ENCODE peak calls at places on chromosomes 4 and X, in six cellular contexts. H is spleen, E is HepG2, X is transverse colon, L is suprapubic skin, O is upper lobe of left lung. V is an unnamed sample.

GRCh38 chr4:83362492-83363329 is 28.1 kb upstream of the HPSE start:
- DNase-seq in H (no peak), E (peak; percentile 96), X (peak; percentile 19), L (no peak), O (no peak), V (no peak)

GRCh38 chrX:154380787-154381186 is 1.7 kb downstream of the EMD start:
- DNase-seq in H (peak; percentile 74), E (no peak), X (no peak), L (no peak), O (no peak), V (no peak)

GRCh38 chr4:123585111-123585510 is 188.5 kb downstream of the SPRY1 start:
- DNase-seq in H (no peak), E (no peak), X (no peak), L (no peak), O (no peak), V (no peak)

GRCh38 chrX:129875669-129876068 is 30.3 kb upstream of the UTP14A start:
- DNase-seq in H (no peak), E (no peak), X (no peak), L (no peak), O (no peak), V (no peak)

GRCh38 chrX:15616531-15616930 is 15.8 kb upstream of the ACE2 start:
- DNase-seq in H (no peak), E (no peak), X (no peak), L (no peak), O (no peak), V (no peak)

GRCh38 chr4:8280876-8281440 is 11.4 kb downstream of the HTRA3 start:
- DNase-seq in H (peak; percentile 34), E (no peak), X (no peak), L (peak; percentile 51), O (no peak), V (no peak)

GRCh38 chrX:39456894-39457600 is 640.7 kb downstream of the BCOR start:
- DNase-seq in H (no peak), E (no peak), X (no peak), L (no peak), O (no peak), V (no peak)

GRCh38 chrX:107272431-107272921 is 66.1 kb downstream of the DNAAF6 start:
- DNase-seq in H (no peak), E (no peak), X (no peak), L (no peak), O (no peak), V (no peak)

GRCh38 chr4:8655411-8656184 is 63.0 kb downstream of the CPZ start:
- DNase-seq in H (no peak), E (no peak), X (no peak), L (no peak), O (no peak), V (peak; percentile 15)

GRCh38 chr4:26609398-26609797 is 25.5 kb downstream of the TBC1D19 start:
- DNase-seq in H (no peak), E (no peak), X (no peak), L (no peak), O (no peak), V (no peak)

GRCh38 chr4:110808371-110808878 is 185.5 kb upstream of the PITX2 start:
- DNase-seq in H (no peak), E (no peak), X (peak; percentile 33), L (no peak), O (no peak), V (no peak)

DNA sequence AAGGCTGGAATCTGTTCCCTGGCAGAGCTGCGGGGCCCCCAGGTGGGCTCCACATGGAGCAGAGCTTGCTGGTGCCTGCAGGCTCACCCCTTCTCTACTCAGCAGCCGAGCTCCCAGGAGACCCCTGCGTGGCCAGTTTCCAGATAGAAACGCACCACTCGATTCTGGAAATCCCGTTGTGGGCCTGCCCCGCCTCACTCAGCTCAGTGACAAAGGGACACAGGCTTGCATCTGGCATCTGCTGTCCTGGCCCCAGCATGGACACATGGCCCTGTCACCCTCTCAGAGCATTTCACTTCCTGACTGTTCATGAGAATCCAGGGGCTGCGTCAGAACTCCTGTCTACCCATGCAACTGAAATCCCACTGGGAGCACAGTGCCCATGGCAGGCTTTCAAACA is 20.5 kb upstream of the C4orf50 start:
- DNase-seq in H (no peak), E (no peak), X (no peak), L (no peak), O (no peak), V (no peak)
- H3K27ac ChIP-seq in H (no peak overlapping the region), E (no peak overlapping the region), X (no peak overlapping the region), L (no peak overlapping the region), O (no peak overlapping the region), V (no peak overlapping the region)

DNA sequence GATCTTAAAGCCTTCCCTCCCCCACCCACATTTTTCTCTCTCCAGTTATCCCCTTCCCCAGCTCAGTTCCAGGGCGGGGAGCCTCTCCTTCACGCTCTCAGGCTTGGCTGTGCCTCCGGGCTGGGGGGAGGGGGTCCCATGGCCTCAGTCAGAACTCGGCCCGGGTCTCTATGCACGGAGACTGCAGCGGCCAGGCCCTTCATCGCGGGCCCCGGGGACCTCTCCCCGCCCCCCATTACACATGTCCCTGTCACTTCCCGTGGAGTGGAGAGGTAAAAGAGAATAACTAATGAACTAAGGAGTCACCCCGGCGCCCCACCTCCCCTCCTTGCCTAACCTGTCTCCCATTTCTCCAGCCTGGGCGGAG is 838 bp upstream of the PRICKLE3 start:
- DNase-seq in H (peak; percentile 72), E (no peak), X (no peak), L (no peak), O (no peak), V (no peak)
- H3K4me3 ChIP-seq in H (no peak overlapping the region), E (no peak overlapping the region), X (no peak overlapping the region), L (no peak overlapping the region), O (no peak overlapping the region), V (no peak overlapping the region)

GRCh38 chr4:97558204-97558804 is 585.0 kb downstream of the STPG2 start:
- DNase-seq in H (no peak), E (no peak), X (no peak), L (no peak), O (no peak), V (no peak)
- TF ChIP-seq POLR2AphosphoS5 in H (no peak), E (no peak), X (no peak), L (no peak), O (no peak), V (no peak)

GRCh38 chr4:1573830-1574459 is 110.2 kb downstream of the FAM53A start:
- DNase-seq in H (peak; percentile 54), E (no peak), X (no peak), L (no peak), O (no peak), V (no peak)
- H3K27ac ChIP-seq in H (no peak overlapping the region), E (no peak overlapping the region), X (no peak overlapping the region), L (no peak overlapping the region), O (no peak overlapping the region), V (no peak overlapping the region)

GRCh38 chr4:20252656-20253271 is 1.1 kb downstream of the SLIT2 start:
- DNase-seq in H (peak; percentile 75), E (no peak), X (peak; percentile 11), L (peak; percentile 67), O (peak; percentile 21), V (no peak)

GRCh38 chr4:20253272-20253798 is 1.6 kb downstream of the SLIT2 start:
- DNase-seq in H (no peak), E (no peak), X (no peak), L (no peak), O (no peak), V (no peak)

GRCh38 chr4:20249333-20249732 is 2.4 kb upstream of the SLIT2 start:
- DNase-seq in H (no peak), E (no peak), X (no peak), L (no peak), O (no peak), V (no peak)

GRCh38 chr4:20251796-20252655 is at the start of gene SLIT2:
- DNase-seq in H (peak; percentile 86), E (peak; percentile 47), X (peak; percentile 81), L (peak; percentile 88), O (peak; percentile 64), V (peak; percentile 81)

GRCh38 chr4:20251061-20251795 is 477 bp upstream of the SLIT2 start:
- DNase-seq in H (no peak), E (no peak), X (no peak), L (no peak), O (no peak), V (no peak)
- H3K4me3 ChIP-seq in H (peak overlapping the region; percentile 55), E (peak overlapping the region; percentile 50), X (peak overlapping the region; percentile 58), L (peak overlapping the region; percentile 54), O (peak overlapping the region; percentile 62), V (peak overlapping the region; percentile 66)

GRCh38 chr4:6566582-6567190 is 8.3 kb upstream of the MAN2B2 start:
- DNase-seq in H (no peak), E (no peak), X (no peak), L (no peak), O (no peak), V (no peak)

GRCh38 chr4:6571608-6572007 is 3.4 kb upstream of the MAN2B2 start:
- DNase-seq in H (no peak), E (no peak), X (no peak), L (no peak), O (no peak), V (no peak)

GRCh38 chr4:6568148-6568547 is 6.8 kb upstream of the MAN2B2 start:
- DNase-seq in H (no peak), E (no peak), X (no peak), L (no peak), O (no peak), V (no peak)

GRCh38 chr4:6567218-6567617 is 7.8 kb upstream of the MAN2B2 start:
- DNase-seq in H (no peak), E (no peak), X (no peak), L (no peak), O (no peak), V (no peak)

GRCh38 chr4:6568689-6569332 is 6.2 kb upstream of the MAN2B2 start:
- DNase-seq in H (no peak), E (no peak), X (no peak), L (no peak), O (no peak), V (no peak)
- TF ChIP-seq POLR2AphosphoS5 in H (no peak), E (no peak), X (no peak), L (no peak), O (no peak), V (no peak)